ENCODE peak calls at places on chromosomes 7 and 10, in four cellular contexts. W, J, E and F are unnamed samples.

GRCh38 chr7:117673839-117674238 is 194.0 kb downstream of the CFTR start:
- DNase-seq in W (no peak), J (no peak), E (peak), F (no peak)

GRCh38 chr7:140676303-140676702 is 3.6 kb downstream of the ADCK2 start:
- DNase-seq in W (no peak), J (no peak), E (no peak), F (no peak)

GRCh38 chr7:55343002-55343781 is 21.9 kb upstream of the LANCL2 start:
- DNase-seq in W (no peak), J (no peak), E (no peak), F (no peak)

GRCh38 chr7:24812313-24812945 is 55.2 kb upstream of the GSDME start:
- DNase-seq in W (peak), J (no peak), E (peak), F (no peak)

GRCh38 chr7:137992042-137992737 is 9.7 kb downstream of the CREB3L2 start:
- DNase-seq in W (no peak), J (no peak), E (peak), F (no peak)

GRCh38 chr10:97020452-97021400 is 165.0 kb downstream of the SLIT1 start:
- DNase-seq in W (peak), J (no peak), E (peak), F (no peak)

GRCh38 chr7:143225047-143225446 is 3.2 kb downstream of the TAS2R40 start:
- DNase-seq in W (no peak), J (no peak), E (no peak), F (no peak)

GRCh38 chr7:142300689-142301088 is 42.8 kb upstream of the PRSS58 start:
- DNase-seq in W (no peak), J (no peak), E (no peak), F (no peak)

GRCh38 chr7:156475666-156476065 is 164.9 kb upstream of the RNF32 start:
- DNase-seq in W (no peak), J (no peak), E (peak), F (no peak)

GRCh38 chr7:55239406-55239805 is 125.7 kb upstream of the LANCL2 start:
- DNase-seq in W (no peak), J (no peak), E (no peak), F (no peak)

GRCh38 chr10:69501657-69502056 is 50.4 kb downstream of the TSPAN15 start:
- DNase-seq in W (no peak), J (no peak), E (no peak), F (no peak)

GRCh38 chr7:100071018-100071723 is 10.4 kb downstream of the ZNF3 start:
- DNase-seq in W (no peak), J (no peak), E (no peak), F (no peak)

GRCh38 chr7:44460325-44460724 is 30.1 kb downstream of the NUDCD3 start:
- DNase-seq in W (no peak), J (no peak), E (no peak), F (no peak)

GRCh38 chr7:46534593-46535271 is 613.7 kb upstream of the IGFBP3 start:
- DNase-seq in W (no peak), J (peak), E (peak), F (no peak)

GRCh38 chr7:3605222-3605621 is 304.2 kb downstream of the SDK1 start:
- DNase-seq in W (no peak), J (no peak), E (no peak), F (no peak)

GRCh38 chr10:102647433-102648268 is 3.4 kb downstream of the TRIM8 start:
- DNase-seq in W (no peak), J (no peak), E (no peak), F (no peak)

GRCh38 chr10:132618158-132618924 is 80.8 kb downstream of the INPP5A start:
- DNase-seq in W (no peak), J (no peak), E (peak), F (peak)

GRCh38 chr10:78176320-78177012 is 142.8 kb downstream of the RPS24 start:
- DNase-seq in W (peak), J (no peak), E (no peak), F (no peak)

GRCh38 chr10:48307584-48307983 is 1.1 kb downstream of the MAPK8 start:
- DNase-seq in W (no peak), J (no peak), E (peak), F (no peak)

GRCh38 chr10:48305905-48306264 is 592 bp upstream of the MAPK8 start:
- DNase-seq in W (no peak), J (no peak), E (no peak), F (no peak)

GRCh38 chr10:48306870-48307531 is 524 bp downstream of the MAPK8 start:
- DNase-seq in W (peak), J (no peak), E (peak), F (no peak)

GRCh38 chr10:48306265-48306869 is at the start of gene MAPK8:
- DNase-seq in W (peak), J (no peak), E (peak), F (peak)

DNA sequence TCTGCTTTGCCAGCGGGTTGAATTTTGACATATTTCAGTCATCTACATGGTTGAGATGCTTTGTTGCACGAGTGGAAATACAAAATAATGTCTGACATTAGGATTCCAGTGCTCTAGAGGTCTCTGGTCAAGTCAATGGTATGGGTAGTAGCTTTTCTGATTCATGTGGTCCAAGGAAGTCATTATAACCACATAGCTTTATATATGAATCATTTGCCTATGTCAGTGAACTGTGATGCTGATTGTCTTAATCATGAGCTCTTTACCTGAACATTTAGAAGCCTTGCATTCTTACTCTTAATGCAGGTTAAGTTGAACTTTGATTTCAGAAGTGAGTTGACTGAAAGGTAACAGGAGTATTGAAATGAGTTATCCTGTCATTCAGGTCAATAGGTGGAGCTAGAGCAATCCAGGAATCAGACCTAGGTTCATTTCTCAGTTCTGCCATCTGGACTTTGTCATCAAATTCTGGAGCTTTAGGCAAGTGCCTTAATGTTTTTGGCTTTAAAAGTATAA is 3.3 kb downstream of the MAPK8 start:
- DNase-seq in W (no peak), J (no peak), E (peak), F (no peak)
- TF ChIP-seq CTCF in W (no peak), J (no peak), E (no peak), F (no peak)

GRCh38 chr10:73910401-73910763 is 550 bp upstream of the PLAU start:
- DNase-seq in W (no peak), J (no peak), E (no peak), F (no peak)
- TF ChIP-seq CTCF in W (no peak), J (no peak), E (no peak), F (no peak)

GRCh38 chr10:91410638-91411367 is 659 bp downstream of the HECTD2 start:
- DNase-seq in W (no peak), J (no peak), E (peak), F (no peak)
- TF ChIP-seq CTCF in W (peak), J (no peak), E (no peak), F (no peak)

GRCh38 chr10:24383681-24384106 is 174.8 kb downstream of the KIAA1217 start:
- DNase-seq in W (no peak), J (peak), E (peak), F (peak)
- TF ChIP-seq CTCF in W (peak), J (peak), E (peak), F (no peak)

GRCh38 chr10:110444009-110444347 is 53.7 kb upstream of the DUSP5 start:
- DNase-seq in W (no peak), J (no peak), E (no peak), F (no peak)
- TF ChIP-seq CTCF in W (no peak), J (no peak), E (no peak), F (no peak)

GRCh38 chr7:135905355-135905754 is 71.8 kb downstream of the MTPN start:
- DNase-seq in W (no peak), J (no peak), E (no peak), F (no peak)

GRCh38 chr7:135904282-135904681 is 72.9 kb downstream of the MTPN start:
- DNase-seq in W (no peak), J (no peak), E (no peak), F (no peak)

GRCh38 chr7:135901585-135902540 is 75.3 kb downstream of the MTPN start:
- DNase-seq in W (no peak), J (no peak), E (no peak), F (no peak)

GRCh38 chr7:135899458-135899857 is 77.7 kb downstream of the MTPN start:
- DNase-seq in W (no peak), J (no peak), E (no peak), F (no peak)

GRCh38 chr7:135900186-135900585 is 77.0 kb downstream of the MTPN start:
- DNase-seq in W (no peak), J (no peak), E (no peak), F (no peak)
- TF ChIP-seq CTCF in W (no peak), J (no peak), E (no peak), F (no peak)

DNA sequence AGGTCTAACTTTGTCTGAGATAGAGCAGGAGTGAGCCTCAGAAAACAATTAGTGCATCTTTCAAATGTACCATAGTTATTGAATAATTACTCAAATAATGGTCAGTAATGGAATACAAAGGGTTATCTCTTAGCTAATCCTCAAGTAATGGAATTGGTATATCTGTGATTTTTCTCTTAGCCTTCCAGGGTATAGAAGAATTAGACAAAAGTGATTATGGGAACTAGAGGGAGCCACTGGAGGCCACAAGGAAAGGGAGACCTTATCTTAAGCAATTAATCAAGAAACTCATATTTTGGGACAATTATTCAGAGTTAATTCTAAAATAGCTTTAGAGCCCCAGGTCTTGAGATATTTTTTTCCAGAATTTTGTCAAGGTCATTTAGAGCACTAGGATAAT is 110.0 kb upstream of the GATA3 start:
- DNase-seq in W (no peak), J (no peak), E (no peak), F (no peak)
- TF ChIP-seq CTCF in W (no peak), J (no peak), E (no peak), F (no peak)

DNA sequence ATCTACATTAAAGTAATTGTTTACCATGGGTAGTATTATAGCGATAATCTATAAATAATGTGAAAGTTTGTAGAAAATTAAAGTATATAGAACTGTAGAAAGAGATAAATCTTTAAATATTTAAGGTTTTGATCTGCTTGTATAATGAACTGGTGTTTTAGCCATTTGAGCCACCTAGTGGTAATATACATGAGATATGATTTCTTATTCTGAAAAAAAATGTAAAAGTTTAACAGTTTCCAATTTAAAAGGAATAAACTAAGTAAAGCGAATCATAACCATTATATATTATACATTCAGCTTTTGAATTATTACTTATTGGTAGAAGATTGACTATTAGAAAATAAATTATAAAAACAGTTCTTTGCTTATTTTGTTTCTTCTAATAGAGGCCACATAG is 91.2 kb downstream of the OTUD1 start:
- DNase-seq in W (no peak), J (no peak), E (peak), F (no peak)
- TF ChIP-seq CTCF in W (peak), J (peak), E (peak), F (no peak)